ENCODE peak calls at places on chromosomes 4 and X, in five cellular contexts. B is A673, S is A549, X is uterus, K is small intestine. V is an unnamed sample.

GRCh38 chr4:154720123-154720522 is 23.7 kb upstream of the LRAT start:
- DNase-seq in S (no peak), K (no peak), B (no peak), X (no peak), V (no peak)

GRCh38 chr4:100983426-100983825 is 363.9 kb downstream of the PPP3CA start:
- DNase-seq in X (no peak), B (no peak), K (no peak), S (no peak), V (no peak)

GRCh38 chr4:117623321-117623720 is 411.0 kb upstream of the NDST3 start:
- DNase-seq in K (no peak), B (peak; percentile 2), X (no peak), S (no peak), V (no peak)

GRCh38 chr4:95535180-95535579 is 13.6 kb downstream of the UNC5C start:
- DNase-seq in B (no peak), S (no peak), X (no peak), K (no peak), V (no peak)

GRCh38 chr4:85707591-85707990 is 232.6 kb downstream of the ARHGAP24 start:
- DNase-seq in B (peak; percentile 20), S (no peak), X (no peak), K (peak; percentile 59), V (no peak)

GRCh38 chr4:77927991-77928925 is 65.6 kb downstream of the MRPL1 start:
- DNase-seq in B (no peak), K (peak; percentile 83), S (no peak), X (no peak), V (no peak)

GRCh38 chr4:91111556-91111955 is 984.4 kb downstream of the CCSER1 start:
- DNase-seq in K (no peak), S (no peak), X (no peak), B (no peak), V (no peak)

GRCh38 chr4:185833055-185833598 is 21.1 kb upstream of the SORBS2 start:
- DNase-seq in S (no peak), X (no peak), K (peak; percentile 44), B (no peak), V (no peak)

GRCh38 chrX:139881130-139881529 is 51.7 kb downstream of the ATP11C start:
- DNase-seq in X (no peak), S (no peak), B (no peak), K (no peak), V (no peak)

GRCh38 chr4:183157215-183157614 is 58.2 kb downstream of the WWC2 start:
- DNase-seq in B (no peak), S (no peak), X (no peak), K (no peak), V (no peak)

GRCh38 chr4:141346144-141346543 is 125.4 kb downstream of the ZNF330 start:
- DNase-seq in K (peak; percentile 53), B (peak; percentile 65), X (peak; percentile 18), S (peak; percentile 36), V (no peak)

GRCh38 chr4:143939528-143939927 is 34.2 kb upstream of the GYPE start:
- DNase-seq in B (no peak), S (no peak), X (no peak), K (no peak), V (no peak)

GRCh38 chrX:3713937-3714434 is 537 bp upstream of the PRKX start:
- DNase-seq in X (no peak), K (no peak), B (peak; percentile 9), S (no peak), V (no peak)

GRCh38 chrX:80817002-80817401 is 7.3 kb upstream of the BRWD3 start:
- DNase-seq in X (no peak), K (no peak), S (no peak), B (peak; percentile 12), V (no peak)

GRCh38 chr4:74661427-74662171 is 132.7 kb downstream of the BTC start:
- DNase-seq in B (no peak), K (no peak), S (no peak), X (no peak), V (no peak)

GRCh38 chr4:152485726-152486276 is 50.1 kb downstream of the FBXW7 start:
- DNase-seq in B (no peak), K (peak; percentile 59), X (no peak), S (peak; percentile 16), V (no peak)

GRCh38 chrX:150365051-150365952 is 2.2 kb downstream of the MAMLD1 start:
- DNase-seq in S (peak; percentile 31), B (peak; percentile 79), K (no peak), X (peak; percentile 68), V (peak; percentile 76)

GRCh38 chr4:155931634-155932033 is 22.0 kb downstream of the CTSO start:
- DNase-seq in S (no peak), B (no peak), X (no peak), K (no peak), V (no peak)

GRCh38 chr4:89724716-89725115 is 112.2 kb downstream of the SNCA start:
- DNase-seq in B (peak; percentile 1), S (no peak), K (no peak), X (no peak), V (no peak)

GRCh38 chr4:100494166-100494565 is 23.7 kb downstream of the EMCN start:
- DNase-seq in X (no peak), B (no peak), S (no peak), K (no peak), V (no peak)

GRCh38 chr4:66750273-66750672 is 795.0 kb downstream of the CENPC start:
- DNase-seq in B (no peak), K (no peak), S (no peak), X (no peak), V (no peak)

GRCh38 chr4:59518005-59518823 is 1681.9 kb upstream of the ADGRL3 start:
- DNase-seq in K (peak; percentile 1), B (no peak), X (no peak), S (no peak), V (no peak)

GRCh38 chr4:114036864-114037263 is 57.4 kb upstream of the ARSJ start:
- DNase-seq in X (no peak), K (no peak), B (no peak), S (no peak), V (no peak)

GRCh38 chr4:7457201-7458065 is 22.7 kb upstream of the PSAPL1 start:
- DNase-seq in X (no peak), K (no peak), B (no peak), S (no peak), V (no peak)

GRCh38 chrX:56228914-56229313 is 3.2 kb upstream of the KLF8 start:
- DNase-seq in K (peak; percentile 1), S (no peak), X (no peak), B (no peak), V (no peak)

GRCh38 chrX:440636-441035 is 53.9 kb upstream of the PPP2R3B start:
- DNase-seq in K (no peak), B (no peak), X (no peak), S (no peak), V (no peak)

GRCh38 chrX:1511150-1511549 is 25.8 kb downstream of the P2RY8 start:
- DNase-seq in X (no peak), B (no peak), S (no peak), K (no peak), V (no peak)

GRCh38 chr4:7649741-7650531 is 215.2 kb upstream of the PSAPL1 start:
- DNase-seq in S (no peak), K (peak; percentile 44), X (no peak), B (no peak), V (no peak)

GRCh38 chrX:7062276-7062675 is 85.2 kb upstream of the STS start:
- DNase-seq in B (no peak), K (no peak), X (no peak), S (no peak), V (no peak)

GRCh38 chrX:7065473-7065872 is 82.0 kb upstream of the STS start:
- DNase-seq in B (no peak), X (no peak), S (no peak), K (no peak), V (no peak)

GRCh38 chrX:7061429-7061828 is 86.1 kb upstream of the STS start:
- DNase-seq in S (no peak), K (no peak), X (no peak), B (no peak), V (no peak)

GRCh38 chrX:7060444-7060843 is 87.1 kb upstream of the STS start:
- DNase-seq in S (no peak), K (no peak), X (no peak), B (no peak), V (no peak)

GRCh38 chrX:7062912-7063311 is 84.6 kb upstream of the STS start:
- DNase-seq in K (no peak), X (no peak), B (no peak), S (no peak), V (no peak)
- H3K4me1 ChIP-seq in K (no peaks in the 10 kb centered on the region), X (no peaks in the 10 kb centered on the region), B (no peaks in the 10 kb centered on the region), S (no peaks in the 10 kb centered on the region), V (no peaks in the 10 kb centered on the region)

GRCh38 chrX:48818098-48818497 is 8.2 kb upstream of the ERAS start:
- DNase-seq in X (no peak), K (no peak), S (no peak), B (no peak), V (no peak)
- H3K4me3 ChIP-seq in X (no peak overlapping the region), K (no peak overlapping the region), S (no peak overlapping the region), B (no peak overlapping the region), V (no peak overlapping the region)

DNA sequence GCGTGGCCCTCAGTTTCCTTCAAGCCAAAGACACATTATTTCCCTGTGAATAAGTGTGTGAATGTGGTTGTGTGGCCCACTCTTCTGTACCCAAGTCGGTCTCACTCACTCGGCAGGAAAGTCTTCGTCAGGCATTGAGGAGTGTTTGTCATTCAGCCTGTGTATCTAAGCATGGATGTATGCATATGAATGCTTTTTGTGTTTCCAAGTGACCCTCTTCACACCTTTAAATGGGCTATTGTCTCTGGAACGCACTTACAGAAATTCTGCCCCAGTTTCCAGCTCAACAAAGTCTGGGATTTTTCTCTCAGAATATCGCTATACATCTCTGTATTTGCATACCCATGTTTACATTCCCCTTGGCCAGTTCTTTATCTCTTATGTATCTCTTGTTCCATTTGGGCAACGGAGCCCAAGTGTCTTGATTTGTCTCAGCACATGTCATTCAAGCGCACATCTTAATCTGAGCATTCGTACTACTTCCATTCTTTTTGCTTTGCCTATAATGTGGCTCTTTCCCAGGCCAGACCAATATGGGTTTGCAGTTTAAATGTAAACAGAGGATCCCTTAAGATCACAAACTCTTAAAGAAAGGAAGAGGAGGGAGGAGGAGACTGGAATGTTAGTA is 4.8 kb downstream of the BCOR start:
- DNase-seq in S (no peak), K (no peak), B (no peak), X (no peak), V (no peak)
- H3K4me1 ChIP-seq in S (peaks cover 36% of the 10 kb centered on the region), K (peaks cover 1% of the 10 kb centered on the region), B (peaks cover 34% of the 10 kb centered on the region), X (no peaks in the 10 kb centered on the region), V (peaks cover 46% of the 10 kb centered on the region)

GRCh38 chr4:106914223-106914622 is 121.9 kb downstream of the DKK2 start:
- DNase-seq in K (no peak), B (no peak), S (no peak), X (no peak), V (no peak)
- H3K4me3 ChIP-seq in K (no peak overlapping the region), B (no peak overlapping the region), S (no peak overlapping the region), X (no peak overlapping the region), V (no peak overlapping the region)

DNA sequence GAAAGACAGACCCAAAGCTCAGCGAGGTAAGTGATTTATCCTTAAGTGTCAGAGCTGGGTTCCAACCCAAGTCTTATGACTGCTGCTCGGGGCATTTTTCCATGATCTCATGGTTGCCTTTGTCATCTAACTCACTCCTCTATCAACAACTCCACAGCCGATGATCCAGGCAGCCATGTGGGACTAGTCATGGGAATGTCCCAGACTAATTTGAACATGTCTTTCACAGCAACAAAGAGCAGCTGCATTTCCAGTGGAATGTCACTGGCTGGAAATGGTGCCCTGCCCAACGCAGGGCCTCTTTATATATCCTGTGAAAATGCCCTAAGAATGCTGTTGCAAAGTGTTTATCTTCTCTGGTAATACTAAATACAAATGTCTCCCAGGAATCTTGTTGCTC is 284.8 kb upstream of the PPARGC1A start:
- DNase-seq in B (no peak), K (no peak), S (no peak), X (no peak), V (no peak)
- H3K4me1 ChIP-seq in B (no peaks in the 10 kb centered on the region), K (no peaks in the 10 kb centered on the region), S (no peaks in the 10 kb centered on the region), X (no peaks in the 10 kb centered on the region), V (no peaks in the 10 kb centered on the region)

GRCh38 chr4:110615366-110616161 is 7.3 kb downstream of the PITX2 start:
- DNase-seq in B (no peak), S (no peak), K (peak; percentile 79), X (no peak), V (no peak)
- H3K4me3 ChIP-seq in B (no peak overlapping the region), S (no peak overlapping the region), K (no peak overlapping the region), X (no peak overlapping the region), V (no peak overlapping the region)